ENCODE peak calls at places on chromosome 5, in six cellular contexts. R, X, O, Y, P and D are unnamed samples.

GRCh38 chr5:58060971-58061370 is 398.9 kb downstream of the PLK2 start:
- DNase-seq in R (no peak), X (no peak), O (no peak), Y (no peak), P (no peak), D (no peak)

GRCh38 chr5:134935711-134936602 is 31.0 kb downstream of the PCBD2 start:
- DNase-seq in R (no peak), X (no peak), O (no peak), Y (no peak), P (no peak), D (no peak)

GRCh38 chr5:124645396-124645795 is 101.0 kb downstream of the ZNF608 start:
- DNase-seq in R (no peak), X (no peak), O (no peak), Y (no peak), P (no peak), D (peak; percentile 60)

GRCh38 chr5:109689740-109690455 is at the start of gene MAN2A1:
- DNase-seq in R (peak; percentile 63), X (no peak), O (peak; percentile 65), Y (peak; percentile 82), P (peak; percentile 78), D (peak; percentile 93)

GRCh38 chr5:83374547-83374946 is 97.0 kb upstream of the VCAN start:
- DNase-seq in R (no peak), X (no peak), O (no peak), Y (no peak), P (no peak), D (no peak)

GRCh38 chr5:111367081-111367480 is 142.9 kb downstream of the CAMK4 start:
- DNase-seq in R (no peak), X (no peak), O (no peak), Y (no peak), P (no peak), D (no peak)

GRCh38 chr5:65927497-65928340 is 1.3 kb downstream of the ERBIN start:
- DNase-seq in R (no peak), X (no peak), O (no peak), Y (peak; percentile 18), P (peak; percentile 9), D (peak; percentile 45)

GRCh38 chr5:53430618-53431252 is 49.7 kb upstream of the FST start:
- DNase-seq in R (no peak), X (no peak), O (no peak), Y (no peak), P (no peak), D (no peak)

GRCh38 chr5:116492016-116492623 is 82.5 kb downstream of the SEMA6A start:
- DNase-seq in R (no peak), X (no peak), O (no peak), Y (no peak), P (no peak), D (no peak)

GRCh38 chr5:42812620-42813019 is 928 bp upstream of the SELENOP start:
- DNase-seq in R (no peak), X (no peak), O (no peak), Y (no peak), P (no peak), D (no peak)

GRCh38 chr5:157745041-157745456 is 1.5 kb downstream of the LSM11 start:
- DNase-seq in R (no peak), X (no peak), O (no peak), Y (no peak), P (no peak), D (no peak)

GRCh38 chr5:26940981-26941380 is 97.4 kb downstream of the CDH9 start:
- DNase-seq in R (no peak), X (no peak), O (no peak), Y (no peak), P (no peak), D (no peak)

GRCh38 chr5:1894243-1894642 is 11.5 kb upstream of the IRX4 start:
- DNase-seq in R (no peak), X (no peak), O (no peak), Y (no peak), P (no peak), D (no peak)